ENCODE peak calls at places on chromosomes 11 and 22, in five cellular contexts. K, P, N, R and D are unnamed samples. For H3K4me1 and H3K36me3, the result is how much of the 10 kb centered on the place peaks cover.

GRCh38 chr11:925158-925495 is 543 bp upstream of the AP2A2 start:
- DNase-seq in K (no peak), R (peak), N (no peak), P (no peak), D (no peak)

GRCh38 chr11:61602775-61603569 is 22.1 kb upstream of the SYT7 start:
- DNase-seq in N (peak), R (no peak), K (peak), P (no peak), D (peak)

GRCh38 chr11:117606211-117606610 is 190.8 kb downstream of the DSCAML1 start:
- DNase-seq in N (no peak), P (no peak), K (no peak), R (no peak), D (no peak)

GRCh38 chr11:111851636-111852035 is 19.7 kb downstream of the ALG9 start:
- DNase-seq in P (no peak), N (no peak), R (no peak), K (no peak), D (no peak)

GRCh38 chr11:7655253-7656217 is 17.8 kb downstream of the CYB5R2 start:
- DNase-seq in N (no peak), K (no peak), P (no peak), R (no peak), D (no peak)

GRCh38 chr22:38467438-38467903 is 425 bp upstream of the KDELR3 start:
- DNase-seq in K (no peak), N (peak), P (no peak), R (no peak), D (no peak)

GRCh38 chr11:47130541-47130940 is 46.1 kb downstream of the ARFGAP2 start:
- DNase-seq in K (no peak), N (no peak), P (no peak), R (no peak), D (no peak)

GRCh38 chr11:37409124-37409523 is 811.1 kb upstream of the RAG2 start:
- DNase-seq in R (no peak), N (no peak), P (no peak), K (no peak), D (no peak)

GRCh38 chr11:44094260-44094868 is 1.1 kb upstream of the EXT2 start:
- DNase-seq in K (peak), P (peak), N (peak), R (no peak), D (peak)

GRCh38 chr11:17845431-17845881 is 110.9 kb downstream of the KCNC1 start:
- DNase-seq in K (no peak), P (no peak), R (no peak), N (no peak), D (no peak)

GRCh38 chr11:114077482-114078305 is 18.2 kb downstream of the ZBTB16 start:
- DNase-seq in K (no peak), N (no peak), P (peak), R (no peak), D (no peak)

GRCh38 chr22:45686004-45686403 is 14.4 kb downstream of the ATXN10 start:
- DNase-seq in R (no peak), N (no peak), P (no peak), K (no peak), D (no peak)

GRCh38 chr22:45683680-45684079 is 12.0 kb downstream of the ATXN10 start:
- DNase-seq in N (no peak), K (no peak), R (no peak), P (no peak), D (no peak)

GRCh38 chr22:45683248-45683647 is 11.6 kb downstream of the ATXN10 start:
- DNase-seq in K (no peak), N (no peak), R (no peak), P (no peak), D (no peak)

GRCh38 chr22:45684169-45684568 is 12.5 kb downstream of the ATXN10 start:
- DNase-seq in N (no peak), R (no peak), P (no peak), K (no peak), D (no peak)

DNA sequence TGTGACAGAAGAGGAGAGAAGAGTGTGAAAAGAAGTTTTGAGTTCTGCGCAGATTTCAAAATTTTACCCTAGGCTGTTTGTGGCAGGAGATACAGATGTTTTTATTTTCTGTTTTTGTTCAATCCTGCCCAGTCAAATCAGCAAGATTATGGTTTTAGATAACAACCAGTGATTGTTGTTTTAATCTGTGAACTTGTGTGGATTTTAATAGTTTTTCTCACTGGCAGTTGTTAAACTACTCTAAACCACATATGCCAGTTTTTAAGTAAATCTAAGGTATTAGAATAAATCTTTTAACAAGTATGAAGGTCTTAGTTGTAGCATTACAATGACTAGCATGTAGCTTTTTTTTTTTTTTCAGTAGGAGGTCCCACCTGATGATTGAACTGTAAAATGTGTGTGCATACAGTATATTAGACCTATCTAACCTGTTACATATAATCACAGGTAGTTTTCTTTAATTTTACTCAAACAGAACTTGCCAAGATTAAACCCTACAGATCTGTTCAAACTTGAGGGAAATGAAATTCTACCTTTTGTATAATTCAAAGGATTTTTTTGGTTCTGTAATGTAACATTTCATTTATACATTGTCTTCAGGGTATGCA is 13.2 kb downstream of the ATXN10 start:
- DNase-seq in R (no peak), K (no peak), N (no peak), P (no peak), D (no peak)
- H3K4me1 ChIP-seq in R (half or more), K (under half), N (under half), P (under half), D (under half)

DNA sequence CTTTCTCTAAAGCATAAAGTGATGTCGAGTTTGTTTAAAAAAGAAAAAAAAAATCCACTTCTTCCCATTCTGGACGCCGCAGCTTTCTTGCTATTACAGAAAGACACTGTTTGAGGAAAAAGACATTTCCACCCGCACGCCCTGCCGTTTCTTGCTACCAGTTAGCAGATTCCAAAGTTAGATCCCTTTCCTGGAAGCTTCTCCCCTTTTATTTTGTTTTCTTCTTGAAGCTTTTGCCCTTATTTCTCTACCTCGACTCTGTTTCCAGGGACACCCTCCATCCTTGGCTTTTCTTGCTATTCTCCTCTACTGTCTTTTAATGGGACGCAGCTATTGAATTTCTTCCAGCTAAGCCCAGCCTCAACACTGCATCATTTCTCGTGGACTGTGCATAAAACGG is 1.5 kb downstream of the GRIA4 start:
- DNase-seq in P (no peak), K (no peak), R (no peak), N (no peak), D (no peak)
- H3K4me3 ChIP-seq in P (no peak), K (no peak), R (no peak), N (no peak), D (no peak)

GRCh38 chr22:44541671-44542319 is 43.8 kb upstream of the RTL6 start:
- DNase-seq in R (no peak), P (no peak), N (no peak), K (no peak), D (no peak)

GRCh38 chr22:44543362-44543761 is 45.3 kb upstream of the RTL6 start:
- DNase-seq in P (no peak), R (no peak), K (no peak), N (no peak), D (no peak)

GRCh38 chr22:44543781-44544181 is 45.7 kb upstream of the RTL6 start:
- DNase-seq in K (no peak), P (no peak), N (no peak), R (no peak), D (no peak)

GRCh38 chr22:44540756-44541670 is 43.0 kb upstream of the RTL6 start:
- DNase-seq in P (no peak), K (no peak), R (no peak), N (no peak), D (no peak)

DNA sequence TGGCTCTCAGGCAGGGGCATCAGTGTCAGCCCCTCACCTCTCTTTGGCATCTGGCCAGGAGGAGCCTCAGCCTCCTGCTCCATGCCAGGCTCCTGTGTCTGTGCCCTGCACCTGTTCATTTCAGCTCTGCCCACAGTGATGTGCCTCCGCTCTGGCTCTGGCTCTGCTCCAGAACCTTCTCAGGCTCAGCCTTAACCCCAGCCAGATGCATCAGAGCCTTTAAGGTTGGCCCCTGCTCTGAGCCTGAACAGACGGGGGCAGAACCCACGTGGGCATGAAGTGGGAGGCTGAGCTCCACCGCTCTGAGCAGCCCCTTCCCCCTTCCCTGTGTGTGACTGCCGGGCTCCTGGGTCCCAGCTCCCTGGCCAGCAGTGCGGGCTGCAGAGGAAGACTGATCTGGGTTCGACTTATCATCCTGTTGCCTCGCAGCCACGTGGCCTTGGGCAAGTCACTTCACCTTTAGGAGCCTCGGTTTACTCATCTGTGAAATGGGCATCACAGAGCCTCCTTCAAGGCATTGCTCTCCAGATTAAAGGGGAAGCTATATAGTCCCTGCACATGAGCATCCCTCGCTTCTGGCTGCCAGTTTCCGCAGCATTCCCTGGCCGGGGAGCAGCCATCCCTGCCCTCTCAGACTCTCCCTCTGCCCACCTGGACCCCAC is 44.7 kb upstream of the RTL6 start:
- DNase-seq in R (no peak), K (no peak), P (no peak), N (no peak), D (no peak)
- H3K36me3 ChIP-seq in R (under half), K (under half), P (under half), N (under half), D (under half)

GRCh38 chr11:88282789-88283188 is 54.7 kb downstream of the CTSC start:
- DNase-seq in R (no peak), N (no peak), K (no peak), P (no peak), D (no peak)
- H3K4me1 ChIP-seq in R (under half), N (under half), K (under half), P (under half), D (under half)

GRCh38 chr11:35142481-35143207 is 3.7 kb downstream of the CD44 start:
- DNase-seq in P (peak), R (no peak), K (no peak), N (no peak), D (no peak)
- H3K4me3 ChIP-seq in P (peak), R (peak), K (no peak), N (no peak), D (no peak)

GRCh38 chr11:67045314-67045713 is 11.3 kb upstream of the RHOD start:
- DNase-seq in N (no peak), K (no peak), R (no peak), P (no peak), D (no peak)

GRCh38 chr11:67041602-67042001 is 15.0 kb upstream of the RHOD start:
- DNase-seq in K (no peak), R (no peak), N (no peak), P (no peak), D (no peak)

GRCh38 chr11:67043572-67044329 is 12.9 kb upstream of the RHOD start:
- DNase-seq in R (no peak), N (no peak), P (no peak), K (no peak), D (no peak)

GRCh38 chr11:67048515-67048914 is 8.1 kb upstream of the RHOD start:
- DNase-seq in R (no peak), P (no peak), K (no peak), N (no peak), D (no peak)

DNA sequence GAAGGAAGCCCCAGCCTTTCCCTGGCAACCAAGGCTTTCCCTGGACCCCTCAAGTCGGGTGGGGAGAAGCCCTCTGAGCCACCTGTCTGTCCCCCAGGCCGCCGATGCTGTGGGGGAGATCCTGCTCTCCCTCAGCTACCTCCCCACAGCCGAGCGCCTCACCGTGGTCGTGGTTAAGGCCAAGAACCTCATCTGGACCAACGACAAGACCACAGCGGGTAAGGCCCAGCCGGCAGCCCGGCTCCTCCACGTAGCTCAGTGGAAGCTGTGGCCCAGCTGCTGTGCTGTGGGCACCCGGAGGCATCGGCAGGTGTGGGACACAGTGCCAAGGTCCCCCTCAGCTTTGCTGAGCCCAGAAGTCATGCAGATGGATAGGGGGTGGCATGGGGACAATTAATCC is 12.2 kb upstream of the RHOD start:
- DNase-seq in P (no peak), R (no peak), K (no peak), N (no peak), D (no peak)
- H3K36me3 ChIP-seq in P (under half), R (under half), K (under half), N (under half), D (under half)

GRCh38 chr11:35174666-35175065 is 35.7 kb downstream of the CD44 start:
- DNase-seq in P (no peak), R (no peak), N (no peak), K (no peak), D (no peak)

GRCh38 chr11:35178862-35179261 is 39.9 kb downstream of the CD44 start:
- DNase-seq in R (no peak), K (no peak), N (no peak), P (no peak), D (no peak)

GRCh38 chr11:35178067-35178805 is 39.3 kb downstream of the CD44 start:
- DNase-seq in R (no peak), N (peak), P (no peak), K (no peak), D (no peak)

GRCh38 chr11:35179466-35180135 is 40.6 kb downstream of the CD44 start:
- DNase-seq in N (no peak), K (no peak), P (no peak), R (no peak), D (no peak)

DNA sequence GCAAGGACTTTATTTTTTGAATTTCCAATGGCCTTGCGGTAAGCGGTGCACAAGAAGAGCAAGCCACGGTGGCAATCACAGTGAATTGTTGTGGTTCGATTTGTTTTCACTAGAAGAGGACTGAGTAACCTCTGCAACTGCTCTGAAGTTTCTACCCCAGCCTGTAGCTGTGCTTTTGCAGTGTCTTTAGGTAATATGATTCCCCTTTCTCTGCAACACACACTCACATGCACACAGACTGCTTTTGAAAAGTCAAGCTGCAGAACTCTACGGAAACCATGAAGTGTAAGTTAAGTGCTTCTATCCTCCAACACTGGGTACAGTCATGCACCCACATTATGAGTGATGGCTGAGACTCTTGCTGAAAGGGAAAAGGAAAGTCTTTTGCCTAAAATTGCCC is 38.4 kb downstream of the CD44 start:
- DNase-seq in R (no peak), P (peak), K (no peak), N (no peak), D (no peak)
- H3K4me1 ChIP-seq in R (half or more), P (half or more), K (under half), N (under half), D (under half)